ENCODE peak calls at places on chromosome 9, in five cellular contexts. I is K562, O is HepG2, U is GM12878, Y is upper lobe of left lung. A is an unnamed sample.

GRCh38 chr9:12853021-12853420 is 78.2 kb downstream of the LURAP1L start:
- ATAC-seq in I (no peak), O (no peak), U (no peak), Y (no peak), A (no peak)

GRCh38 chr9:136576269-136576626 is 30.4 kb upstream of the NOTCH1 start:
- ATAC-seq in I (no peak), O (no peak), U (peak), Y (peak), A (peak)

GRCh38 chr9:87834357-87834756 is 48.3 kb upstream of the SPATA31E1 start:
- ATAC-seq in I (peak), O (peak), U (no peak), Y (no peak), A (no peak)

GRCh38 chr9:86632537-86632936 is 278.3 kb upstream of the TUT7 start:
- ATAC-seq in I (no peak), O (no peak), U (no peak), Y (no peak), A (no peak)

GRCh38 chr9:16619897-16620296 is 250.6 kb downstream of the BNC2 start:
- ATAC-seq in I (no peak), O (no peak), U (peak), Y (no peak), A (no peak)

GRCh38 chr9:89740722-89741121 is 135.9 kb downstream of the GADD45G start:
- ATAC-seq in I (no peak), O (no peak), U (peak), Y (no peak), A (no peak)

GRCh38 chr9:37852222-37852621 is 51.6 kb downstream of the DCAF10 start:
- ATAC-seq in I (no peak), O (no peak), U (no peak), Y (no peak), A (no peak)

GRCh38 chr9:19517202-19517942 is 108.6 kb downstream of the ACER2 start:
- ATAC-seq in I (peak), O (peak), U (peak), Y (no peak), A (no peak)

GRCh38 chr9:20524776-20525175 is 97.5 kb downstream of the MLLT3 start:
- ATAC-seq in I (no peak), O (no peak), U (peak), Y (no peak), A (no peak)

GRCh38 chr9:69186841-69187611 is 12.9 kb downstream of the TJP2 start:
- ATAC-seq in I (peak), O (no peak), U (no peak), Y (peak), A (peak)

GRCh38 chr9:69054989-69055388 is 19.4 kb downstream of the FXN start:
- ATAC-seq in I (no peak), O (no peak), U (no peak), Y (peak), A (no peak)

GRCh38 chr9:82488702-82489578 is 500.4 kb downstream of the SPATA31D1 start:
- ATAC-seq in I (no peak), O (peak), U (no peak), Y (peak), A (peak)

GRCh38 chr9:37187713-37188439 is 67.5 kb downstream of the ZCCHC7 start:
- ATAC-seq in I (no peak), O (no peak), U (peak), Y (no peak), A (no peak)

GRCh38 chr9:93154293-93154903 is 20.3 kb upstream of the NINJ1 start:
- ATAC-seq in I (peak), O (peak), U (peak), Y (peak), A (no peak)

GRCh38 chr9:106862115-106862945 is 636 bp upstream of the ZNF462 start:
- ATAC-seq in I (no peak), O (no peak), U (peak), Y (no peak), A (no peak)

GRCh38 chr9:129283290-129283691 is 105.2 kb upstream of the IER5L start:
- ATAC-seq in I (no peak), O (no peak), U (no peak), Y (no peak), A (no peak)

GRCh38 chr9:105238302-105238701 is 6.1 kb upstream of the SLC44A1 start:
- ATAC-seq in I (no peak), O (no peak), U (no peak), Y (no peak), A (no peak)

GRCh38 chr9:14107977-14108376 is 206.0 kb downstream of the NFIB start:
- ATAC-seq in I (peak), O (no peak), U (no peak), Y (no peak), A (no peak)
- TF ChIP-seq POLR2AphosphoS5 in I (no peak), O (no peak), U (no peak), Y (peak), A (no peak)

GRCh38 chr9:85262333-85262732 is 479.4 kb downstream of the AGTPBP1 start:
- ATAC-seq in I (no peak), O (no peak), U (peak), Y (no peak), A (no peak)
- TF ChIP-seq EP300 in I (no peak), O (no peak), U (no peak), Y (no peak), A (no peak)

GRCh38 chr9:95517559-95517933 is 775 bp upstream of the PTCH1 start:
- ATAC-seq in I (no peak), O (no peak), U (no peak), Y (no peak), A (no peak)
- H3K27ac ChIP-seq in I (no peak), O (no peak), U (no peak), Y (peak), A (peak)

GRCh38 chr9:126705311-126705766 is 91.6 kb downstream of the LMX1B start:
- ATAC-seq in I (peak), O (peak), U (peak), Y (peak), A (peak)
- TF ChIP-seq POLR2AphosphoS5 in I (no peak), O (no peak), U (no peak), Y (no peak), A (no peak)

GRCh38 chr9:4303002-4303401 is 3.1 kb upstream of the GLIS3 start:
- ATAC-seq in I (no peak), O (no peak), U (no peak), Y (no peak), A (no peak)
- TF ChIP-seq EP300 in I (no peak), O (no peak), U (no peak), Y (no peak), A (no peak)